ENCODE peak calls at places on chromosomes 2 and 18, in eight cellular contexts. One of them, this sample, is unnamed.

GRCh38 chr18:35491689-35492077 is 6.1 kb downstream of the INO80C start:
- DNase-seq in mesenteric fat pad: no peak
- DNase-seq in activated CD8-positive, alpha-beta memory T cell treated with anti-CD3 and anti-CD28 coated beads for 24 hours: no peak
- DNase-seq in fibroblast of villous mesenchyme: peak; percentile 14
- DNase-seq in iris pigment epithelial cell: no peak
- DNase-seq in NCI-H2029: no peak
- DNase-seq in lower leg skin: no peak
- DNase-seq in T-cell: no peak
- DNase-seq in this sample: no peak

GRCh38 chr18:46250084-46250811 is 146.1 kb downstream of the HAUS1 start:
- DNase-seq in mesenteric fat pad: no peak
- DNase-seq in activated CD8-positive, alpha-beta memory T cell treated with anti-CD3 and anti-CD28 coated beads for 24 hours: no peak
- DNase-seq in fibroblast of villous mesenchyme: peak; percentile 93
- DNase-seq in iris pigment epithelial cell: peak; percentile 95
- DNase-seq in NCI-H2029: peak; percentile 83
- DNase-seq in lower leg skin: no peak
- DNase-seq in T-cell: no peak
- DNase-seq in this sample: peak; percentile 94

GRCh38 chr2:65116645-65117044 is 13.3 kb downstream of the RAB1A start:
- DNase-seq in mesenteric fat pad: no peak
- DNase-seq in activated CD8-positive, alpha-beta memory T cell treated with anti-CD3 and anti-CD28 coated beads for 24 hours: no peak
- DNase-seq in fibroblast of villous mesenchyme: no peak
- DNase-seq in iris pigment epithelial cell: no peak
- DNase-seq in NCI-H2029: no peak
- DNase-seq in lower leg skin: no peak
- DNase-seq in T-cell: no peak
- DNase-seq in this sample: no peak

GRCh38 chr2:61177727-61178549 is 15.9 kb downstream of the C2orf74 start:
- DNase-seq in mesenteric fat pad: no peak
- DNase-seq in activated CD8-positive, alpha-beta memory T cell treated with anti-CD3 and anti-CD28 coated beads for 24 hours: peak; percentile 82
- DNase-seq in fibroblast of villous mesenchyme: peak; percentile 44
- DNase-seq in iris pigment epithelial cell: peak; percentile 26
- DNase-seq in NCI-H2029: no peak
- DNase-seq in lower leg skin: peak; percentile 52
- DNase-seq in T-cell: peak; percentile 24
- DNase-seq in this sample: peak; percentile 37

GRCh38 chr18:80171190-80171872 is 62.3 kb downstream of the ADNP2 start:
- DNase-seq in mesenteric fat pad: peak; percentile 89
- DNase-seq in activated CD8-positive, alpha-beta memory T cell treated with anti-CD3 and anti-CD28 coated beads for 24 hours: peak; percentile 83
- DNase-seq in fibroblast of villous mesenchyme: peak; percentile 64
- DNase-seq in iris pigment epithelial cell: peak; percentile 63
- DNase-seq in NCI-H2029: no peak
- DNase-seq in lower leg skin: no peak
- DNase-seq in T-cell: peak; percentile 26
- DNase-seq in this sample: peak; percentile 17

GRCh38 chr2:236286866-236287545 is 22.8 kb upstream of the ASB18 start:
- DNase-seq in mesenteric fat pad: peak; percentile 47
- DNase-seq in activated CD8-positive, alpha-beta memory T cell treated with anti-CD3 and anti-CD28 coated beads for 24 hours: peak; percentile 15
- DNase-seq in fibroblast of villous mesenchyme: peak; percentile 0
- DNase-seq in iris pigment epithelial cell: peak; percentile 7
- DNase-seq in NCI-H2029: no peak
- DNase-seq in lower leg skin: no peak
- DNase-seq in T-cell: no peak
- DNase-seq in this sample: peak; percentile 60

GRCh38 chr18:22286576-22286975 is 117.2 kb downstream of the GATA6 start:
- DNase-seq in mesenteric fat pad: no peak
- DNase-seq in activated CD8-positive, alpha-beta memory T cell treated with anti-CD3 and anti-CD28 coated beads for 24 hours: no peak
- DNase-seq in fibroblast of villous mesenchyme: no peak
- DNase-seq in iris pigment epithelial cell: no peak
- DNase-seq in NCI-H2029: no peak
- DNase-seq in lower leg skin: peak; percentile 27
- DNase-seq in T-cell: no peak
- DNase-seq in this sample: peak; percentile 10

GRCh38 chr2:222569826-222570225 is 86.1 kb downstream of the FARSB start:
- DNase-seq in mesenteric fat pad: no peak
- DNase-seq in activated CD8-positive, alpha-beta memory T cell treated with anti-CD3 and anti-CD28 coated beads for 24 hours: no peak
- DNase-seq in fibroblast of villous mesenchyme: peak; percentile 57
- DNase-seq in iris pigment epithelial cell: peak; percentile 28
- DNase-seq in NCI-H2029: no peak
- DNase-seq in lower leg skin: no peak
- DNase-seq in T-cell: no peak
- DNase-seq in this sample: peak; percentile 56

GRCh38 chr18:53689886-53690285 is 534.6 kb downstream of the MBD2 start:
- DNase-seq in mesenteric fat pad: no peak
- DNase-seq in activated CD8-positive, alpha-beta memory T cell treated with anti-CD3 and anti-CD28 coated beads for 24 hours: no peak
- DNase-seq in fibroblast of villous mesenchyme: no peak
- DNase-seq in iris pigment epithelial cell: no peak
- DNase-seq in NCI-H2029: no peak
- DNase-seq in lower leg skin: no peak
- DNase-seq in T-cell: no peak
- DNase-seq in this sample: no peak

GRCh38 chr2:58535994-58536393 is 294.9 kb upstream of the FANCL start:
- DNase-seq in mesenteric fat pad: no peak
- DNase-seq in activated CD8-positive, alpha-beta memory T cell treated with anti-CD3 and anti-CD28 coated beads for 24 hours: no peak
- DNase-seq in fibroblast of villous mesenchyme: no peak
- DNase-seq in iris pigment epithelial cell: no peak
- DNase-seq in NCI-H2029: no peak
- DNase-seq in lower leg skin: no peak
- DNase-seq in T-cell: no peak
- DNase-seq in this sample: no peak

GRCh38 chr2:221762496-221762895 is 190.4 kb upstream of the EPHA4 start:
- DNase-seq in mesenteric fat pad: no peak
- DNase-seq in activated CD8-positive, alpha-beta memory T cell treated with anti-CD3 and anti-CD28 coated beads for 24 hours: no peak
- DNase-seq in fibroblast of villous mesenchyme: no peak
- DNase-seq in iris pigment epithelial cell: no peak
- DNase-seq in NCI-H2029: no peak
- DNase-seq in lower leg skin: no peak
- DNase-seq in T-cell: no peak
- DNase-seq in this sample: no peak

GRCh38 chr18:31513189-31513907 is 15.4 kb downstream of the DSG2 start:
- DNase-seq in mesenteric fat pad: no peak
- DNase-seq in activated CD8-positive, alpha-beta memory T cell treated with anti-CD3 and anti-CD28 coated beads for 24 hours: no peak
- DNase-seq in fibroblast of villous mesenchyme: peak; percentile 77
- DNase-seq in iris pigment epithelial cell: peak; percentile 70
- DNase-seq in NCI-H2029: no peak
- DNase-seq in lower leg skin: no peak
- DNase-seq in T-cell: no peak
- DNase-seq in this sample: no peak

GRCh38 chr18:45365835-45366234 is 249.4 kb upstream of the SLC14A2 start:
- DNase-seq in mesenteric fat pad: no peak
- DNase-seq in activated CD8-positive, alpha-beta memory T cell treated with anti-CD3 and anti-CD28 coated beads for 24 hours: no peak
- DNase-seq in fibroblast of villous mesenchyme: peak; percentile 55
- DNase-seq in iris pigment epithelial cell: peak; percentile 12
- DNase-seq in NCI-H2029: no peak
- DNase-seq in lower leg skin: no peak
- DNase-seq in T-cell: no peak
- DNase-seq in this sample: no peak

GRCh38 chr2:119838179-119838578 is 78.5 kb downstream of the PTPN4 start:
- DNase-seq in mesenteric fat pad: no peak
- DNase-seq in activated CD8-positive, alpha-beta memory T cell treated with anti-CD3 and anti-CD28 coated beads for 24 hours: no peak
- DNase-seq in fibroblast of villous mesenchyme: no peak
- DNase-seq in iris pigment epithelial cell: no peak
- DNase-seq in NCI-H2029: no peak
- DNase-seq in lower leg skin: no peak
- DNase-seq in T-cell: no peak
- DNase-seq in this sample: no peak

GRCh38 chr2:157922815-157923214 is 46.7 kb upstream of the ACVR1 start:
- DNase-seq in mesenteric fat pad: no peak
- DNase-seq in activated CD8-positive, alpha-beta memory T cell treated with anti-CD3 and anti-CD28 coated beads for 24 hours: no peak
- DNase-seq in fibroblast of villous mesenchyme: no peak
- DNase-seq in iris pigment epithelial cell: no peak
- DNase-seq in NCI-H2029: no peak
- DNase-seq in lower leg skin: no peak
- DNase-seq in T-cell: no peak
- DNase-seq in this sample: no peak

GRCh38 chr2:177029501-177029900 is 183.1 kb upstream of the HNRNPA3 start:
- DNase-seq in mesenteric fat pad: no peak
- DNase-seq in activated CD8-positive, alpha-beta memory T cell treated with anti-CD3 and anti-CD28 coated beads for 24 hours: no peak
- DNase-seq in fibroblast of villous mesenchyme: no peak
- DNase-seq in iris pigment epithelial cell: no peak
- DNase-seq in NCI-H2029: no peak
- DNase-seq in lower leg skin: no peak
- DNase-seq in T-cell: no peak
- DNase-seq in this sample: no peak

GRCh38 chr2:105744909-105745853 is at the start of gene NCK2:
- DNase-seq in mesenteric fat pad: no peak
- DNase-seq in activated CD8-positive, alpha-beta memory T cell treated with anti-CD3 and anti-CD28 coated beads for 24 hours: peak; percentile 77
- DNase-seq in fibroblast of villous mesenchyme: peak; percentile 48
- DNase-seq in iris pigment epithelial cell: peak; percentile 44
- DNase-seq in NCI-H2029: no peak
- DNase-seq in lower leg skin: no peak
- DNase-seq in T-cell: no peak
- DNase-seq in this sample: peak; percentile 33

GRCh38 chr2:71223767-71224333 is 3.1 kb downstream of the PAIP2B start:
- DNase-seq in mesenteric fat pad: no peak
- DNase-seq in activated CD8-positive, alpha-beta memory T cell treated with anti-CD3 and anti-CD28 coated beads for 24 hours: no peak
- DNase-seq in fibroblast of villous mesenchyme: peak; percentile 45
- DNase-seq in iris pigment epithelial cell: peak; percentile 47
- DNase-seq in NCI-H2029: peak; percentile 3
- DNase-seq in lower leg skin: no peak
- DNase-seq in T-cell: no peak
- DNase-seq in this sample: peak; percentile 23

GRCh38 chr2:9814129-9814868 is 29.0 kb upstream of the TAF1B start:
- DNase-seq in mesenteric fat pad: peak; percentile 51
- DNase-seq in activated CD8-positive, alpha-beta memory T cell treated with anti-CD3 and anti-CD28 coated beads for 24 hours: peak; percentile 53
- DNase-seq in fibroblast of villous mesenchyme: no peak
- DNase-seq in iris pigment epithelial cell: no peak
- DNase-seq in NCI-H2029: no peak
- DNase-seq in lower leg skin: no peak
- DNase-seq in T-cell: no peak
- DNase-seq in this sample: no peak

GRCh38 chr2:26957524-26957923 is 12.9 kb upstream of the MAPRE3 start:
- DNase-seq in mesenteric fat pad: no peak
- DNase-seq in activated CD8-positive, alpha-beta memory T cell treated with anti-CD3 and anti-CD28 coated beads for 24 hours: no peak
- DNase-seq in fibroblast of villous mesenchyme: no peak
- DNase-seq in iris pigment epithelial cell: no peak
- DNase-seq in NCI-H2029: no peak
- DNase-seq in lower leg skin: no peak
- DNase-seq in T-cell: no peak
- DNase-seq in this sample: no peak

GRCh38 chr2:2855297-2855696 is 522.3 kb downstream of the EIPR1 start:
- DNase-seq in mesenteric fat pad: no peak
- DNase-seq in activated CD8-positive, alpha-beta memory T cell treated with anti-CD3 and anti-CD28 coated beads for 24 hours: no peak
- DNase-seq in fibroblast of villous mesenchyme: no peak
- DNase-seq in iris pigment epithelial cell: no peak
- DNase-seq in NCI-H2029: no peak
- DNase-seq in lower leg skin: no peak
- DNase-seq in T-cell: no peak
- DNase-seq in this sample: no peak

GRCh38 chr2:190767821-190768220 is 112.8 kb upstream of the GLS start:
- DNase-seq in mesenteric fat pad: no peak
- DNase-seq in activated CD8-positive, alpha-beta memory T cell treated with anti-CD3 and anti-CD28 coated beads for 24 hours: no peak
- DNase-seq in fibroblast of villous mesenchyme: no peak
- DNase-seq in iris pigment epithelial cell: no peak
- DNase-seq in NCI-H2029: no peak
- DNase-seq in lower leg skin: no peak
- DNase-seq in T-cell: no peak
- DNase-seq in this sample: no peak

GRCh38 chr2:239081622-239082021 is 233.7 kb downstream of the TWIST2 start:
- DNase-seq in mesenteric fat pad: no peak
- DNase-seq in activated CD8-positive, alpha-beta memory T cell treated with anti-CD3 and anti-CD28 coated beads for 24 hours: no peak
- DNase-seq in fibroblast of villous mesenchyme: no peak
- DNase-seq in iris pigment epithelial cell: no peak
- DNase-seq in NCI-H2029: no peak
- DNase-seq in lower leg skin: no peak
- DNase-seq in T-cell: no peak
- DNase-seq in this sample: no peak